ENCODE peak calls at places on chromosomes 4 and X, in five cellular contexts. One of them, this sample, is unnamed.

GRCh38 chr4:41326776-41327175 is 70.0 kb downstream of the UCHL1 start:
- DNase-seq in A549: no peak
- DNase-seq in Peyer's patch: no peak
- DNase-seq in sigmoid colon: no peak
- DNase-seq in tibial nerve: no peak
- DNase-seq in this sample: no peak

GRCh38 chr4:185773419-185773818 is 38.6 kb downstream of the SORBS2 start:
- DNase-seq in A549: no peak
- DNase-seq in Peyer's patch: peak
- DNase-seq in sigmoid colon: peak
- DNase-seq in tibial nerve: no peak
- DNase-seq in this sample: no peak

GRCh38 chr4:139834210-139834609 is 168.6 kb downstream of the MGST2 start:
- DNase-seq in A549: no peak
- DNase-seq in Peyer's patch: no peak
- DNase-seq in sigmoid colon: no peak
- DNase-seq in tibial nerve: no peak
- DNase-seq in this sample: no peak

GRCh38 chr4:111664546-111664945 is 480.7 kb upstream of the FAM241A start:
- DNase-seq in A549: no peak
- DNase-seq in Peyer's patch: no peak
- DNase-seq in sigmoid colon: no peak
- DNase-seq in tibial nerve: no peak
- DNase-seq in this sample: no peak

GRCh38 chr4:10101559-10102192 is 14.9 kb downstream of the WDR1 start:
- DNase-seq in A549: no peak
- DNase-seq in Peyer's patch: no peak
- DNase-seq in sigmoid colon: peak
- DNase-seq in tibial nerve: no peak
- DNase-seq in this sample: no peak

GRCh38 chrX:78545233-78545632 is 113.9 kb downstream of the RTL3 start:
- DNase-seq in A549: no peak
- DNase-seq in Peyer's patch: no peak
- DNase-seq in sigmoid colon: no peak
- DNase-seq in tibial nerve: no peak
- DNase-seq in this sample: no peak

GRCh38 chr4:178296669-178297068 is 854.4 kb upstream of the AGA start:
- DNase-seq in A549: no peak
- DNase-seq in Peyer's patch: no peak
- DNase-seq in sigmoid colon: no peak
- DNase-seq in tibial nerve: no peak
- DNase-seq in this sample: no peak

GRCh38 chr4:120843840-120844527 is 78.5 kb downstream of the PRDM5 start:
- DNase-seq in A549: no peak
- DNase-seq in Peyer's patch: peak
- DNase-seq in sigmoid colon: no peak
- DNase-seq in tibial nerve: no peak
- DNase-seq in this sample: peak

GRCh38 chr4:39706334-39706733 is 8.4 kb downstream of the UBE2K start:
- DNase-seq in A549: no peak
- DNase-seq in Peyer's patch: peak
- DNase-seq in sigmoid colon: peak
- DNase-seq in tibial nerve: no peak
- DNase-seq in this sample: no peak

GRCh38 chr4:184825394-184826314 is at the start of gene ACSL1:
- DNase-seq in A549: peak
- DNase-seq in Peyer's patch: peak
- DNase-seq in sigmoid colon: peak
- DNase-seq in tibial nerve: peak
- DNase-seq in this sample: peak

GRCh38 chrX:15418707-15419181 is 34.5 kb upstream of the VEGFD start:
- DNase-seq in A549: no peak
- DNase-seq in Peyer's patch: no peak
- DNase-seq in sigmoid colon: no peak
- DNase-seq in tibial nerve: no peak
- DNase-seq in this sample: no peak

GRCh38 chr4:89024051-89024675 is 32.8 kb downstream of the FAM13A start:
- DNase-seq in A549: peak
- DNase-seq in Peyer's patch: peak
- DNase-seq in sigmoid colon: peak
- DNase-seq in tibial nerve: peak
- DNase-seq in this sample: peak

GRCh38 chr4:177573487-177573886 is 131.2 kb upstream of the AGA start:
- DNase-seq in A549: peak
- DNase-seq in Peyer's patch: no peak
- DNase-seq in sigmoid colon: no peak
- DNase-seq in tibial nerve: no peak
- DNase-seq in this sample: no peak

GRCh38 chrX:7179446-7179845 is 31.5 kb upstream of the PUDP start:
- DNase-seq in A549: no peak
- DNase-seq in Peyer's patch: no peak
- DNase-seq in sigmoid colon: no peak
- DNase-seq in tibial nerve: no peak
- DNase-seq in this sample: no peak

GRCh38 chrX:38717871-38718270 is 83.4 kb upstream of the MID1IP1 start:
- DNase-seq in A549: peak
- DNase-seq in Peyer's patch: no peak
- DNase-seq in sigmoid colon: no peak
- DNase-seq in tibial nerve: no peak
- DNase-seq in this sample: peak

GRCh38 chr4:99437686-99438577 is 2.8 kb upstream of the ADH7 start:
- DNase-seq in A549: no peak
- DNase-seq in Peyer's patch: no peak
- DNase-seq in sigmoid colon: no peak
- DNase-seq in tibial nerve: no peak
- DNase-seq in this sample: no peak

GRCh38 chr4:169921732-169922131 is 104.5 kb downstream of the MFAP3L start:
- DNase-seq in A549: no peak
- DNase-seq in Peyer's patch: no peak
- DNase-seq in sigmoid colon: no peak
- DNase-seq in tibial nerve: no peak
- DNase-seq in this sample: no peak

GRCh38 chr4:60619531-60620305 is 580.4 kb upstream of the ADGRL3 start:
- DNase-seq in A549: no peak
- DNase-seq in Peyer's patch: no peak
- DNase-seq in sigmoid colon: no peak
- DNase-seq in tibial nerve: no peak
- DNase-seq in this sample: no peak

GRCh38 chr4:154807042-154807630 is 26.1 kb downstream of the RBM46 start:
- DNase-seq in A549: no peak
- DNase-seq in Peyer's patch: no peak
- DNase-seq in sigmoid colon: no peak
- DNase-seq in tibial nerve: no peak
- DNase-seq in this sample: peak

GRCh38 chr4:151809716-151810115 is 48.9 kb upstream of the GATB start:
- DNase-seq in A549: no peak
- DNase-seq in Peyer's patch: no peak
- DNase-seq in sigmoid colon: no peak
- DNase-seq in tibial nerve: no peak
- DNase-seq in this sample: no peak

GRCh38 chr4:171031338-171031737 is 781.9 kb upstream of the GALNTL6 start:
- DNase-seq in A549: no peak
- DNase-seq in Peyer's patch: no peak
- DNase-seq in sigmoid colon: no peak
- DNase-seq in tibial nerve: no peak
- DNase-seq in this sample: no peak

GRCh38 chr4:115986573-115986972 is 873.2 kb upstream of the NDST4 start:
- DNase-seq in A549: no peak
- DNase-seq in Peyer's patch: no peak
- DNase-seq in sigmoid colon: no peak
- DNase-seq in tibial nerve: no peak
- DNase-seq in this sample: no peak

GRCh38 chr4:3263053-3263958 is 14.3 kb downstream of the MSANTD1 start:
- DNase-seq in A549: no peak
- DNase-seq in Peyer's patch: peak
- DNase-seq in sigmoid colon: peak
- DNase-seq in tibial nerve: no peak
- DNase-seq in this sample: no peak

GRCh38 chr4:151202851-151203455 is 74.0 kb upstream of the PRSS48 start:
- DNase-seq in A549: no peak
- DNase-seq in Peyer's patch: no peak
- DNase-seq in sigmoid colon: no peak
- DNase-seq in tibial nerve: no peak
- DNase-seq in this sample: no peak

DNA sequence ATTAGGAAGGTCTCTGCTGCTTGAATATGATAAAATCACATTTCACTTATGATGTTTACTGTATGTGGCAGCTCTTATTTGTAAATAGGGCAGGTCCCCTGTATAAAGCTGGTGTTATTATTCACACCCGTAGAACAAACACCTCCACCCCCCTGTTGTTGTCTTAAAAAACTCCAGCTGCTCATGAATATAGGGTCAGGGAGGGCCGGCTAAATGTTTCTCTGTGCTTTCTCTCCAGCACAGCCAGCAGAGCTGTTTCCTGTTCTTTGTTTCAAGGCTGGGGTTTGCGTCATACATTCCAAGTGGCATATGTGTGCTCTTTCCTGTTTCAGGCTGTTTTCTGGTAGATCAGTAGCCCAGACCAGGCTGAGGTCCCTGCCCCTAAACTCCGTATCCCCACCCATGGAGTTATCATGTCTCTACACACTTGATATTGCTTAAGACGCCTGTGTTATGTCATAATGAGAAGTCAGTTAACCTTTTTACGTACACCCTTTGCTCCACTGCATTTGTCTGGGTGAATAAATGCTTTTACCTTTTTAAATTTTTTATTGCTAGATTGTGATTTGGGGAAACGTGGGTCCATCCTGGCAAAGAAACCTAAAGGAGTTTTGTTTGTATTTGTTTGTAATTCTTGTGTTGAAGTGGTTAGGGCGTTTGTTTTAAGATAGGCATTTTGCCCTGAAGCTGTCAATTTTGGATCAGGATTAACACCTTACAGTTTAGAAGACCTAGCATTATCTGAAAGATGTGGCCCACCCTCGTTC is 3.2 kb downstream of the KLF3 start:
- DNase-seq in A549: peak
- DNase-seq in Peyer's patch: peak
- DNase-seq in sigmoid colon: peak
- DNase-seq in tibial nerve: peak
- DNase-seq in this sample: peak
- TF ChIP-seq POLR2A in A549: no peak
- TF ChIP-seq POLR2A in Peyer's patch: peak
- TF ChIP-seq POLR2A in sigmoid colon: peak
- TF ChIP-seq POLR2A in tibial nerve: peak
- TF ChIP-seq POLR2A in this sample: peak

DNA sequence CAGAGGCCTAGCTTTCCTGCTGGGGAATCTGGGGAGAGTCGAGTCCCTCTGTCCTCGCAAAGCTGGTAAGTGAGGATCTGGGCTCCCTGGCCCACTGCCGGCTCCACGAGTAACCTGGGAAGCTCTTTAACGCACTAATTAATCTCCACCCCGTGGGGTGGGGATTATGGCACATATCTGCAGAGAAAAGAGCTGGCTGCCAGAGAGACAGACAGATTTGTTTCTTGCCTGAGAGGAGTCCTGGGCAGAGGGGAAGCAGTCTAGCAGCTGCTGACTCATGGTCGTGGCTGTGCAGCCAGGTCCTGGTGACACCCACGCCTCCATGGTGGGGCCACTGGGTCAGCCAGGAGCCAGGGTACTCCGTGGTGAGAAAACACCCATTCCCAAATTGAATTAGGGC is 14.0 kb downstream of the SORCS2 start:
- DNase-seq in A549: no peak
- DNase-seq in Peyer's patch: no peak
- DNase-seq in sigmoid colon: no peak
- DNase-seq in tibial nerve: no peak
- DNase-seq in this sample: no peak
- TF ChIP-seq POLR2A in A549: no peak
- TF ChIP-seq POLR2A in Peyer's patch: no peak
- TF ChIP-seq POLR2A in sigmoid colon: no peak
- TF ChIP-seq POLR2A in tibial nerve: no peak
- TF ChIP-seq POLR2A in this sample: no peak

DNA sequence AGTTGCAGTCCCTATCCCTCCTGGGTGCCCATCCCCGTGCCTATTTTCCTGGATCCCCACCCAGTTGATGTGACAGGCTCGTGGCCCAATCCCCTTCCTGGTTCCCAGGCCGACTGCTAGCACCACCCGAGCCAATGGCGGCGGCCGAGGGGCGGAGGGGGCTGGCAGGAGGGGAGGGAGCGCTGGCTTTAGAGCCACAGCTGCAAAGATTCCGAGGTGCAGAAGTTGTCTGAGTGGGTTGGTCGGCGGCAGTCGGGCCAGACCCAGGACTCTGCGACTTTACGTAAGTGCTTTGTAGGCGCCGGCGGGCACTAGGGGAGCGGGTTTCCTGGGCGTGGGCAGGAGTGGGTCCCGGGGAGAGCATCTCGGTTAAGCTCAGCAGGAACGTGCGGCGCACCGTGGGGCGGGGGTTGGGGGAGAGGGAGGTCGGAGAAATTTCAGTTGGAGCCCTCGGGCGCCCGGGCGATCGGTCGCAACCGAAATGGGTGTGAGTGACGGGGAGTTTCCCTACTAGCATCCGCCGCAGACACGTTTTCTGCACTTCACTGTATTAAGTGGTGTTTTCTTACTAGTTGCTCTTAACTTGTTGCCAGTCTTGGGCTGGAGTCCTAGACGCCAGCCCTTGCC is at the start of gene PLS3:
- DNase-seq in A549: peak
- DNase-seq in Peyer's patch: peak
- DNase-seq in sigmoid colon: peak
- DNase-seq in tibial nerve: peak
- DNase-seq in this sample: no peak
- TF ChIP-seq POLR2A in A549: peak
- TF ChIP-seq POLR2A in Peyer's patch: peak
- TF ChIP-seq POLR2A in sigmoid colon: peak
- TF ChIP-seq POLR2A in tibial nerve: no peak
- TF ChIP-seq POLR2A in this sample: no peak

GRCh38 chrX:111483140-111483539 is 28.3 kb upstream of the SERTM2 start:
- DNase-seq in A549: no peak
- DNase-seq in Peyer's patch: no peak
- DNase-seq in sigmoid colon: no peak
- DNase-seq in tibial nerve: no peak
- DNase-seq in this sample: no peak
- TF ChIP-seq POLR2A in A549: no peak
- TF ChIP-seq POLR2A in Peyer's patch: no peak
- TF ChIP-seq POLR2A in sigmoid colon: no peak
- TF ChIP-seq POLR2A in tibial nerve: no peak
- TF ChIP-seq POLR2A in this sample: no peak

DNA sequence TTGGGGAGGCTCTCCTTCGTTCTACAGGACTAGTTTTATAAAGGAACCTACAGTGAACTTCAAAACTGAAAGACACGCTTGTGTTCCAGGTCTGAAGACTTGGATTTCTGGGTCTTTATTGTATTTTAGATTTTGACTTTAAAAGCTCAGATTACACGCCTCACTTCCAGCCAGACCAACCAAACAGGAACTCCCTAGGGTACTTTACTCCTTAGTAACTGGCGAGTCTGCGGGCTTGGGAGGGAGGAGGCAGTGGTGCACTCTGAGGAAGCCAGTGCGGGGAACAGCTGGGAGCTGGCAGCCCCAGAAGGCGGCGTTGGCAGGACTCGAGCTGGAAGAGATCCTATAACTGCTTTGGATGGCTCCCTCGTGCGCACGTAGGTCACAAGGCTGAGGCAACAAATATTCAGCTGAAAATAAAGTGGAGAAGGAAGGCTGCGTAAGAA is 388 bp upstream of the PHKA1 start:
- DNase-seq in A549: peak
- DNase-seq in Peyer's patch: peak
- DNase-seq in sigmoid colon: peak
- DNase-seq in tibial nerve: peak
- DNase-seq in this sample: peak
- TF ChIP-seq POLR2A in A549: no peak
- TF ChIP-seq POLR2A in Peyer's patch: no peak
- TF ChIP-seq POLR2A in sigmoid colon: no peak
- TF ChIP-seq POLR2A in tibial nerve: no peak
- TF ChIP-seq POLR2A in this sample: no peak